ENCODE peak calls at places on chromosomes 12 and 14, in four cellular contexts. One of them, this sample, is unnamed.

GRCh38 chr12:15856097-15856982 is 25.8 kb upstream of the STRAP start:
- DNase-seq in mesothelial cell of epicardium: no peak
- DNase-seq in EH: peak; percentile 71
- DNase-seq in progenitor cell of endocrine pancreas: peak; percentile 39
- DNase-seq in this sample: peak; percentile 50

GRCh38 chr12:24478254-24478653 is 470.6 kb downstream of the BCAT1 start:
- DNase-seq in progenitor cell of endocrine pancreas: no peak
- DNase-seq in EH: no peak
- DNase-seq in mesothelial cell of epicardium: no peak
- DNase-seq in this sample: no peak

GRCh38 chr12:105562727-105563072 is 232.2 kb downstream of the C12orf75 start:
- DNase-seq in EH: no peak
- DNase-seq in mesothelial cell of epicardium: no peak
- DNase-seq in progenitor cell of endocrine pancreas: no peak
- DNase-seq in this sample: no peak

GRCh38 chr12:3157581-3158328 is 80.6 kb downstream of the TSPAN9 start:
- DNase-seq in progenitor cell of endocrine pancreas: no peak
- DNase-seq in EH: peak; percentile 37
- DNase-seq in mesothelial cell of epicardium: no peak
- DNase-seq in this sample: no peak

GRCh38 chr14:94364037-94364436 is 24.4 kb downstream of the SERPINA1 start:
- DNase-seq in progenitor cell of endocrine pancreas: no peak
- DNase-seq in mesothelial cell of epicardium: no peak
- DNase-seq in EH: no peak
- DNase-seq in this sample: no peak

GRCh38 chr14:21852061-21852664 is 178.5 kb upstream of the OR4E1 start:
- DNase-seq in progenitor cell of endocrine pancreas: peak; percentile 37
- DNase-seq in mesothelial cell of epicardium: peak; percentile 47
- DNase-seq in EH: no peak
- DNase-seq in this sample: no peak

GRCh38 chr12:75579552-75579951 is 68.1 kb upstream of the KRR1 start:
- DNase-seq in mesothelial cell of epicardium: no peak
- DNase-seq in progenitor cell of endocrine pancreas: no peak
- DNase-seq in EH: no peak
- DNase-seq in this sample: peak; percentile 34

GRCh38 chr12:121793501-121793835 is at the start of gene RHOF:
- DNase-seq in progenitor cell of endocrine pancreas: no peak
- DNase-seq in mesothelial cell of epicardium: no peak
- DNase-seq in EH: peak; percentile 39
- DNase-seq in this sample: no peak

GRCh38 chr12:28025821-28026505 is 53.4 kb upstream of the PTHLH start:
- DNase-seq in EH: peak; percentile 16
- DNase-seq in progenitor cell of endocrine pancreas: no peak
- DNase-seq in mesothelial cell of epicardium: no peak
- DNase-seq in this sample: no peak

GRCh38 chr12:64806593-64806992 is 17.9 kb upstream of the TBC1D30 start:
- DNase-seq in mesothelial cell of epicardium: no peak
- DNase-seq in progenitor cell of endocrine pancreas: no peak
- DNase-seq in EH: peak; percentile 57
- DNase-seq in this sample: no peak

GRCh38 chr14:32312010-32312331 is 17.1 kb upstream of the AKAP6 start:
- DNase-seq in mesothelial cell of epicardium: no peak
- DNase-seq in EH: no peak
- DNase-seq in progenitor cell of endocrine pancreas: no peak
- DNase-seq in this sample: no peak

GRCh38 chr14:57508756-57509155 is 15.1 kb upstream of the CCDC198 start:
- DNase-seq in EH: no peak
- DNase-seq in mesothelial cell of epicardium: no peak
- DNase-seq in progenitor cell of endocrine pancreas: no peak
- DNase-seq in this sample: peak; percentile 59

GRCh38 chr14:103232338-103232808 is 101.7 kb upstream of the EIF5 start:
- DNase-seq in progenitor cell of endocrine pancreas: no peak
- DNase-seq in mesothelial cell of epicardium: no peak
- DNase-seq in EH: no peak
- DNase-seq in this sample: no peak

GRCh38 chr12:75868501-75868900 is 163.1 kb downstream of the PHLDA1 start:
- DNase-seq in mesothelial cell of epicardium: no peak
- DNase-seq in EH: no peak
- DNase-seq in progenitor cell of endocrine pancreas: no peak
- DNase-seq in this sample: peak; percentile 17

GRCh38 chr12:112130461-112130998 is 5.2 kb downstream of the TRAFD1 start:
- DNase-seq in mesothelial cell of epicardium: no peak
- DNase-seq in progenitor cell of endocrine pancreas: no peak
- DNase-seq in EH: peak; percentile 68
- DNase-seq in this sample: no peak

GRCh38 chr12:5377997-5378596 is 53.8 kb upstream of the NTF3 start:
- DNase-seq in mesothelial cell of epicardium: peak; percentile 64
- DNase-seq in progenitor cell of endocrine pancreas: no peak
- DNase-seq in EH: peak; percentile 42
- DNase-seq in this sample: no peak

This sample was measured in cerebellum.